ENCODE peak calls at places on chromosomes 1 and 21, in five cellular contexts. L is CD8-positive, alpha-beta T cell; A is epithelial cell of esophagus; Z is astrocyte of the spinal cord; P is stimulated activated CD8-positive, alpha-beta memory T cell treated with anti-CD3 and anti-CD28 coated beads, Interleukin-4, amount 100 ng/mL, for 24 hours. N is an unnamed sample.

GRCh38 chr21:43903451-43904091 is 38.5 kb downstream of the AGPAT3 start:
- DNase-seq in P (no peak), A (no peak), L (no peak), Z (no peak), N (no peak)

GRCh38 chr1:156241311-156241811 is 623 bp upstream of the BGLAP start:
- DNase-seq in P (no peak), A (peak; percentile 62), L (no peak), Z (peak; percentile 62), N (no peak)

GRCh38 chr1:226816585-226816984 is 53.8 kb upstream of the PSEN2 start:
- DNase-seq in A (peak; percentile 33), P (no peak), L (no peak), Z (peak; percentile 70), N (no peak)

GRCh38 chr1:82632164-82632563 is 831.4 kb downstream of the ADGRL2 start:
- DNase-seq in P (no peak), A (peak; percentile 70), L (no peak), Z (no peak), N (no peak)

GRCh38 chr1:180167021-180167701 is 12.5 kb downstream of the QSOX1 start:
- DNase-seq in L (no peak), A (no peak), Z (no peak), P (no peak), N (no peak)

GRCh38 chr1:233032916-233033315 is 82.5 kb downstream of the NTPCR start:
- DNase-seq in A (no peak), P (no peak), L (no peak), Z (no peak), N (no peak)

GRCh38 chr1:170240409-170240808 is 94.7 kb downstream of the NTMT2 start:
- DNase-seq in P (no peak), Z (no peak), L (no peak), A (no peak), N (no peak)

GRCh38 chr1:143698016-143698415 is 273.8 kb downstream of the FAM72C start:
- DNase-seq in A (peak; percentile 30), Z (no peak), P (no peak), L (no peak), N (no peak)

GRCh38 chr21:43333301-43334062 is 93.4 kb downstream of the SIK1 start:
- DNase-seq in A (peak; percentile 95), P (no peak), Z (peak; percentile 84), L (no peak), N (no peak)

GRCh38 chr1:20483833-20484525 is 2.0 kb downstream of the CAMK2N1 start:
- DNase-seq in Z (peak; percentile 35), P (no peak), A (peak; percentile 46), L (no peak), N (peak; percentile 65)

GRCh38 chr1:20212685-20213331 is 26.5 kb upstream of the PLA2G2C start:
- DNase-seq in Z (peak; percentile 38), A (peak; percentile 63), L (peak; percentile 42), P (peak; percentile 23), N (peak; percentile 78)

GRCh38 chr1:25004355-25004754 is 74.3 kb upstream of the RUNX3 start:
- DNase-seq in Z (no peak), L (no peak), A (no peak), P (no peak), N (no peak)

GRCh38 chr1:32774950-32775634 is 42.1 kb downstream of the YARS1 start:
- DNase-seq in P (no peak), Z (peak; percentile 80), L (no peak), A (peak; percentile 73), N (no peak)

GRCh38 chr21:45333583-45334121 is 46.0 kb upstream of the POFUT2 start:
- DNase-seq in Z (peak; percentile 45), P (no peak), A (peak; percentile 48), L (no peak), N (peak; percentile 33)

GRCh38 chr1:24022611-24023359 is 42.7 kb upstream of the SRSF10 start:
- DNase-seq in P (no peak), Z (peak; percentile 91), A (peak; percentile 79), L (no peak), N (no peak)

GRCh38 chr1:20634065-20634593 is 871 bp downstream of the PINK1 start:
- DNase-seq in A (no peak), L (no peak), P (no peak), Z (no peak), N (no peak)

GRCh38 chr1:44694863-44695478 is 20.5 kb downstream of the ARMH1 start:
- DNase-seq in L (no peak), Z (no peak), P (no peak), A (no peak), N (peak; percentile 79)

N was measured in Peyer's patch.